ENCODE peak calls at places on chromosomes 5 and 9, in four cellular contexts. One of them, this sample, is unnamed.

GRCh38 chr9:133121200-133122166 is at the start of gene RALGDS:
- DNase-seq in HepG2: peak; percentile 61
- DNase-seq in GM12878: no peak
- DNase-seq in K562: peak; percentile 90
- DNase-seq in this sample: peak; percentile 97

GRCh38 chr5:2904956-2905355 is 153.5 kb upstream of the IRX2 start:
- DNase-seq in HepG2: no peak
- DNase-seq in GM12878: no peak
- DNase-seq in K562: no peak
- DNase-seq in this sample: no peak

GRCh38 chr5:17258429-17258828 is 41.0 kb downstream of the BASP1 start:
- DNase-seq in HepG2: no peak
- DNase-seq in GM12878: no peak
- DNase-seq in K562: no peak
- DNase-seq in this sample: no peak

GRCh38 chr5:100576217-100576751 is 41.1 kb downstream of the FAM174A start:
- DNase-seq in HepG2: no peak
- DNase-seq in GM12878: no peak
- DNase-seq in K562: no peak
- DNase-seq in this sample: no peak

GRCh38 chr5:112353678-112354077 is 65.4 kb downstream of the EPB41L4A start:
- DNase-seq in HepG2: no peak
- DNase-seq in GM12878: no peak
- DNase-seq in K562: no peak
- DNase-seq in this sample: no peak

GRCh38 chr5:138809391-138809790 is 56.2 kb downstream of the CTNNA1 start:
- DNase-seq in HepG2: no peak
- DNase-seq in GM12878: no peak
- DNase-seq in K562: no peak
- DNase-seq in this sample: no peak

GRCh38 chr9:72290311-72290710 is 74.7 kb downstream of the ZFAND5 start:
- DNase-seq in HepG2: no peak
- DNase-seq in GM12878: no peak
- DNase-seq in K562: no peak
- DNase-seq in this sample: no peak

GRCh38 chr5:133246053-133246370 is 194.2 kb downstream of the HSPA4 start:
- DNase-seq in HepG2: no peak
- DNase-seq in GM12878: no peak
- DNase-seq in K562: no peak
- DNase-seq in this sample: no peak

GRCh38 chr5:115787426-115787825 is 29.0 kb downstream of the CDO1 start:
- DNase-seq in HepG2: no peak
- DNase-seq in GM12878: no peak
- DNase-seq in K562: no peak
- DNase-seq in this sample: no peak

GRCh38 chr5:32713396-32714381 is 2.6 kb downstream of the NPR3 start:
- DNase-seq in HepG2: no peak
- DNase-seq in GM12878: no peak
- DNase-seq in K562: no peak
- DNase-seq in this sample: no peak

GRCh38 chr5:169580964-169581363 is 2.6 kb upstream of the SPDL1 start:
- DNase-seq in HepG2: no peak
- DNase-seq in GM12878: no peak
- DNase-seq in K562: no peak
- DNase-seq in this sample: no peak

GRCh38 chr5:58699762-58700118 is 116.9 kb downstream of the RAB3C start:
- DNase-seq in HepG2: no peak
- DNase-seq in GM12878: no peak
- DNase-seq in K562: no peak
- DNase-seq in this sample: no peak

GRCh38 chr9:127437497-127438264 is 13.5 kb downstream of the ZNF79 start:
- DNase-seq in HepG2: no peak
- DNase-seq in GM12878: no peak
- DNase-seq in K562: no peak
- DNase-seq in this sample: no peak

GRCh38 chr5:150757087-150757649 is 1.6 kb downstream of the DCTN4 start:
- DNase-seq in HepG2: no peak
- DNase-seq in GM12878: no peak
- DNase-seq in K562: peak; percentile 34
- DNase-seq in this sample: no peak

GRCh38 chr5:91339053-91339710 is 43.9 kb downstream of the ARRDC3 start:
- DNase-seq in HepG2: no peak
- DNase-seq in GM12878: no peak
- DNase-seq in K562: no peak
- DNase-seq in this sample: no peak

GRCh38 chr5:27491047-27491446 is 452.7 kb upstream of the CDH9 start:
- DNase-seq in HepG2: no peak
- DNase-seq in GM12878: no peak
- DNase-seq in K562: no peak
- DNase-seq in this sample: no peak

GRCh38 chr5:161889971-161890370 is 42.1 kb downstream of the GABRA1 start:
- DNase-seq in HepG2: no peak
- DNase-seq in GM12878: no peak
- DNase-seq in K562: no peak
- DNase-seq in this sample: no peak

GRCh38 chr5:159764283-159764927 is 151.9 kb upstream of the ADRA1B start:
- DNase-seq in HepG2: no peak
- DNase-seq in GM12878: no peak
- DNase-seq in K562: no peak
- DNase-seq in this sample: no peak

GRCh38 chr9:104748359-104749031 is 1.0 kb downstream of the NIPSNAP3A start:
- DNase-seq in HepG2: peak; percentile 10
- DNase-seq in GM12878: no peak
- DNase-seq in K562: peak; percentile 43
- DNase-seq in this sample: no peak

GRCh38 chr5:43432486-43433365 is 20.5 kb upstream of the CCL28 start:
- DNase-seq in HepG2: peak; percentile 98
- DNase-seq in GM12878: no peak
- DNase-seq in K562: no peak
- DNase-seq in this sample: no peak

GRCh38 chr9:78214492-78214891 is 21.4 kb upstream of the CEP78 start:
- DNase-seq in HepG2: no peak
- DNase-seq in GM12878: no peak
- DNase-seq in K562: no peak
- DNase-seq in this sample: no peak

GRCh38 chr5:37554938-37555337 is 175.8 kb downstream of the WDR70 start:
- DNase-seq in HepG2: peak; percentile 25
- DNase-seq in GM12878: no peak
- DNase-seq in K562: peak; percentile 48
- DNase-seq in this sample: no peak

GRCh38 chr9:114626415-114627029 is 15.4 kb downstream of the TMEM268 start:
- DNase-seq in HepG2: no peak
- DNase-seq in GM12878: no peak
- DNase-seq in K562: no peak
- DNase-seq in this sample: no peak

GRCh38 chr5:95422842-95423241 is 31.7 kb downstream of the FAM81B start:
- DNase-seq in HepG2: no peak
- DNase-seq in GM12878: no peak
- DNase-seq in K562: no peak
- DNase-seq in this sample: no peak

GRCh38 chr5:151155777-151156731 is 1.5 kb downstream of the ANXA6 start:
- DNase-seq in HepG2: peak; percentile 42
- DNase-seq in GM12878: no peak
- DNase-seq in K562: peak; percentile 21
- DNase-seq in this sample: no peak

GRCh38 chr9:36840895-36841536 is 193.1 kb downstream of the PAX5 start:
- DNase-seq in HepG2: peak; percentile 64
- DNase-seq in GM12878: no peak
- DNase-seq in K562: no peak
- DNase-seq in this sample: no peak

GRCh38 chr5:140567136-140567818 is 2.6 kb downstream of the SLC35A4 start:
- DNase-seq in HepG2: no peak
- DNase-seq in GM12878: no peak
- DNase-seq in K562: no peak
- DNase-seq in this sample: no peak

GRCh38 chr5:3373391-3373790 is 222.2 kb upstream of the IRX1 start:
- DNase-seq in HepG2: no peak
- DNase-seq in GM12878: no peak
- DNase-seq in K562: no peak
- DNase-seq in this sample: no peak

GRCh38 chr9:86406366-86406765 is 52.2 kb upstream of the TUT7 start:
- DNase-seq in HepG2: peak; percentile 59
- DNase-seq in GM12878: no peak
- DNase-seq in K562: no peak
- DNase-seq in this sample: no peak

GRCh38 chr5:35908814-35909213 is 29.6 kb downstream of the CAPSL start:
- DNase-seq in HepG2: no peak
- DNase-seq in GM12878: no peak
- DNase-seq in K562: no peak
- DNase-seq in this sample: no peak

GRCh38 chr9:34254141-34254913 is 74.7 kb downstream of the KIF24 start:
- DNase-seq in HepG2: no peak
- DNase-seq in GM12878: no peak
- DNase-seq in K562: no peak
- DNase-seq in this sample: no peak

GRCh38 chr5:7878381-7878873 is 9.5 kb downstream of the MTRR start:
- DNase-seq in HepG2: peak; percentile 41
- DNase-seq in GM12878: peak; percentile 66
- DNase-seq in K562: no peak
- DNase-seq in this sample: no peak

GRCh38 chr9:81559741-81560140 is 129.6 kb downstream of the TLE1 start:
- DNase-seq in HepG2: peak; percentile 63
- DNase-seq in GM12878: no peak
- DNase-seq in K562: no peak
- DNase-seq in this sample: no peak

GRCh38 chr5:140317859-140318258 is 15.0 kb upstream of the PFDN1 start:
- DNase-seq in HepG2: no peak
- DNase-seq in GM12878: no peak
- DNase-seq in K562: no peak
- DNase-seq in this sample: no peak

GRCh38 chr9:76987594-76988200 is 31.8 kb upstream of the FOXB2 start:
- DNase-seq in HepG2: peak; percentile 21
- DNase-seq in GM12878: peak; percentile 5
- DNase-seq in K562: peak; percentile 24
- DNase-seq in this sample: peak; percentile 60

GRCh38 chr5:84058561-84058960 is 326.1 kb downstream of the EDIL3 start:
- DNase-seq in HepG2: no peak
- DNase-seq in GM12878: no peak
- DNase-seq in K562: no peak
- DNase-seq in this sample: no peak
- TF ChIP-seq FOXM1 in HepG2: no peak
- TF ChIP-seq FOXM1 in GM12878: no peak
- TF ChIP-seq FOXM1 in K562: no peak
- TF ChIP-seq FOXM1 in this sample: no peak

GRCh38 chr9:99309540-99309939 is 87.5 kb downstream of the SEC61B start:
- DNase-seq in HepG2: no peak
- DNase-seq in GM12878: no peak
- DNase-seq in K562: no peak
- DNase-seq in this sample: no peak

GRCh38 chr9:99305124-99305523 is 83.0 kb downstream of the SEC61B start:
- DNase-seq in HepG2: no peak
- DNase-seq in GM12878: no peak
- DNase-seq in K562: no peak
- DNase-seq in this sample: no peak

GRCh38 chr9:99305820-99306811 is 84.0 kb downstream of the SEC61B start:
- DNase-seq in HepG2: no peak
- DNase-seq in GM12878: no peak
- DNase-seq in K562: no peak
- DNase-seq in this sample: no peak

GRCh38 chr9:99303177-99303576 is 81.1 kb downstream of the SEC61B start:
- DNase-seq in HepG2: no peak
- DNase-seq in GM12878: no peak
- DNase-seq in K562: no peak
- DNase-seq in this sample: no peak

DNA sequence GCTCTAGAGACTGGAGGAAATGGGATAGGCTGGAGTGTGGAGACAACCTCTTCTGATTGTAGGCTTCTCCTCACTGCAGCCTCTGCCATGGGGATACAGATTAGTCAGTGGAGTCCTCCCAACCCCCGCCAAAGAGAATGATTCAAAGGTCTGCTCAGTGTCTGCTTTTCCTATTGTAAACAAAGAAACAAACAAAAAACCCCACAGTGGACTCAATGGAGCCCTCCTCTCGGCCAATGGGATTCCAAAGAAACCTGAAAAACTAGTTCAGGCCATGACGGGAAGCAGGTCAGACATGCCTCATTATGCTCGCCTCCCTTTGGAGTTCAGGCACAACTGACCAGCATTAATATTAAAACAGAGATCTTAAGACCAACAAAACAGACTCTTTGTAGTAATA is 85.8 kb downstream of the SEC61B start:
- DNase-seq in HepG2: no peak
- DNase-seq in GM12878: no peak
- DNase-seq in K562: no peak
- DNase-seq in this sample: no peak
- TF ChIP-seq SP1 in HepG2: no peak
- TF ChIP-seq SP1 in GM12878: no peak
- TF ChIP-seq SP1 in K562: no peak
- TF ChIP-seq SP1 in this sample: no peak

GRCh38 chr9:98701576-98701975 is 7.2 kb downstream of the GABBR2 start:
- DNase-seq in HepG2: peak; percentile 8
- DNase-seq in GM12878: no peak
- DNase-seq in K562: no peak
- DNase-seq in this sample: no peak

GRCh38 chr9:98702835-98703385 is 5.8 kb downstream of the GABBR2 start:
- DNase-seq in HepG2: no peak
- DNase-seq in GM12878: no peak
- DNase-seq in K562: no peak
- DNase-seq in this sample: no peak

GRCh38 chr9:98698856-98699255 is 9.9 kb downstream of the GABBR2 start:
- DNase-seq in HepG2: no peak
- DNase-seq in GM12878: no peak
- DNase-seq in K562: no peak
- DNase-seq in this sample: no peak

GRCh38 chr9:98702340-98702739 is 6.4 kb downstream of the GABBR2 start:
- DNase-seq in HepG2: peak; percentile 9
- DNase-seq in GM12878: no peak
- DNase-seq in K562: no peak
- DNase-seq in this sample: no peak

GRCh38 chr9:98700801-98701200 is 7.9 kb downstream of the GABBR2 start:
- DNase-seq in HepG2: no peak
- DNase-seq in GM12878: no peak
- DNase-seq in K562: no peak
- DNase-seq in this sample: no peak
- TF ChIP-seq TARDBP in HepG2: no peak
- TF ChIP-seq TARDBP in GM12878: no peak
- TF ChIP-seq TARDBP in K562: no peak
- TF ChIP-seq TARDBP in this sample: no peak

DNA sequence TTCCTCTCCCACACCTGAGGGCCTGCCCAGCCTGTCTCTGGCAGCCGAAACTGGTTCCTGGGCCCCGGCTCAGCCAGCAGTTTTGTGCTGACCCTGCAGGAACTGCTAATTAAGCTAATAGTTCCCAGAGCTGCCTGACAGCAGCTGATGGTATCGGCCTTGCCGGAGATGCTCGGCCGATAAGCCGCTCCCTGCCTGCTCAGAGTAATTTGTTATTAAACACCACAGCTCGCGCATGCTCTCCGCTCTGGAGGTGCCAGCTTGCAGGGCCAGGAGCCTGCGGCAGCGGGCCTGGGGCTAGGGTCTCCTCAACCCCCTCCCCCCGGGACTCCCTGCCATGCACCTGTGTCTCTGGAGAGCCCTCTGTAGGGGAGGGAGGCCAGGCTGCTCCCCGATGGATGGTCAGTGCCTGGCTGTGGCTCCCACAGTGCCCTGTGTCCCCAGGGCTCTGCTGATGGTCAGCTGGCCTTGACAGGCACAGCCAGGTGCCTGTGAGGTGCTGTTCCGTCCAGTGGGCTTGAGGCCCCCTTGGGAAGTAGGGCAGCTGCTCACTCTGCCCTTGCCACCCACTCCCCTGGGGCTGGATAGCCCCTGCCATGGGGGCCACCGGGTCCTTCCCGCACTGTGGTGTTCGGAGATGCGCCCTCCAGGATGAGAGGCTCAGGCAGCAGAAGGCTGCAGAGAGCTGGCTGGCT is 41.7 kb downstream of the RXRA start:
- DNase-seq in HepG2: no peak
- DNase-seq in GM12878: no peak
- DNase-seq in K562: no peak
- DNase-seq in this sample: no peak
- TF ChIP-seq FOXM1 in HepG2: no peak
- TF ChIP-seq FOXM1 in GM12878: no peak
- TF ChIP-seq FOXM1 in K562: no peak
- TF ChIP-seq FOXM1 in this sample: no peak

This sample was measured in HEK293T.